ENCODE peak calls at places on chromosome 10, in four cellular contexts. X, E, R and V are unnamed samples.
A peak's percentile ranks its signal among the peaks of the same experiment; 100 is the strongest.

GRCh38 chr10:97494863-97495506 is 3.2 kb downstream of the MMS19 start:
- DNase-seq in R (no peak), E (peak; percentile 73), X (no peak), V (no peak)

GRCh38 chr10:110416776-110417732 is 80.7 kb upstream of the DUSP5 start:
- DNase-seq in E (no peak), X (no peak), R (peak; percentile 89), V (no peak)

GRCh38 chr10:62005687-62006086 is 104.2 kb downstream of the ARID5B start:
- DNase-seq in R (no peak), E (no peak), X (no peak), V (no peak)

GRCh38 chr10:97063271-97063982 is 122.3 kb downstream of the SLIT1 start:
- DNase-seq in R (no peak), E (no peak), X (no peak), V (no peak)

GRCh38 chr10:15180736-15181135 is 12.2 kb upstream of the NMT2 start:
- DNase-seq in R (no peak), E (no peak), X (no peak), V (no peak)

GRCh38 chr10:94383515-94383914 is 18.8 kb upstream of the TBC1D12 start:
- DNase-seq in X (no peak), E (no peak), R (no peak), V (no peak)

GRCh38 chr10:110868981-110869380 is 2.7 kb upstream of the PDCD4 start:
- DNase-seq in R (no peak), E (no peak), X (no peak), V (no peak)

GRCh38 chr10:96832721-96833219 is 672 bp downstream of the LCOR start:
- DNase-seq in E (peak; percentile 76), R (peak; percentile 78), X (no peak), V (peak; percentile 96)

GRCh38 chr10:112140110-112140755 is 43.3 kb downstream of the GPAM start:
- DNase-seq in E (peak; percentile 95), R (peak; percentile 81), X (peak; percentile 10), V (peak; percentile 70)

GRCh38 chr10:71931295-71931694 is 32.9 kb upstream of the CHST3 start:
- DNase-seq in R (no peak), E (no peak), X (no peak), V (no peak)

GRCh38 chr10:104614245-104614831 is 26.8 kb upstream of the SORCS3 start:
- DNase-seq in R (peak; percentile 38), X (no peak), E (peak; percentile 71), V (peak; percentile 43)

GRCh38 chr10:129744134-129744895 is 219.8 kb downstream of the EBF3 start:
- DNase-seq in R (no peak), E (no peak), X (no peak), V (no peak)

GRCh38 chr10:8767616-8768015 is 713.1 kb downstream of the GATA3 start:
- DNase-seq in X (no peak), R (no peak), E (peak; percentile 22), V (no peak)

GRCh38 chr10:15626937-15627336 is 92.8 kb downstream of the ITGA8 start:
- DNase-seq in X (no peak), E (no peak), R (no peak), V (no peak)

GRCh38 chr10:3853547-3853989 is 68.6 kb upstream of the KLF6 start:
- DNase-seq in R (no peak), X (no peak), E (no peak), V (no peak)

GRCh38 chr10:43196981-43197833 is 59.0 kb downstream of the CSGALNACT2 start:
- DNase-seq in R (no peak), E (no peak), X (no peak), V (peak; percentile 16)

GRCh38 chr10:44647877-44648542 is 263.1 kb upstream of the CXCL12 start:
- DNase-seq in X (peak; percentile 74), R (no peak), E (no peak), V (no peak)

GRCh38 chr10:75399461-75400162 is 2.0 kb downstream of the ZNF503 start:
- DNase-seq in X (no peak), R (peak; percentile 70), E (peak; percentile 82), V (peak; percentile 81)

GRCh38 chr10:31919010-31919409 is 9.6 kb downstream of the ARHGAP12 start:
- DNase-seq in E (no peak), X (no peak), R (no peak), V (no peak)

GRCh38 chr10:37789590-37789989 is 67.8 kb downstream of the ZNF248 start:
- DNase-seq in R (no peak), E (no peak), X (no peak), V (no peak)

GRCh38 chr10:117112220-117112619 is 25.9 kb downstream of the VAX1 start:
- DNase-seq in X (no peak), R (peak; percentile 21), E (peak; percentile 33), V (no peak)

GRCh38 chr10:69844698-69845097 is 43.0 kb downstream of the COL13A1 start:
- DNase-seq in X (no peak), R (no peak), E (no peak), V (no peak)

GRCh38 chr10:753530-753929 is 64.1 kb upstream of the DIP2C start:
- DNase-seq in X (no peak), R (no peak), E (no peak), V (no peak)

GRCh38 chr10:82736305-82736704 is 861.3 kb downstream of the NRG3 start:
- DNase-seq in E (no peak), R (no peak), X (no peak), V (no peak)

GRCh38 chr10:61904711-61905445 is 3.4 kb downstream of the ARID5B start:
- DNase-seq in R (peak; percentile 47), E (peak; percentile 48), X (peak; percentile 56), V (peak; percentile 59)

GRCh38 chr10:597976-598375 is 91.5 kb downstream of the DIP2C start:
- DNase-seq in X (no peak), E (no peak), R (no peak), V (no peak)

DNA sequence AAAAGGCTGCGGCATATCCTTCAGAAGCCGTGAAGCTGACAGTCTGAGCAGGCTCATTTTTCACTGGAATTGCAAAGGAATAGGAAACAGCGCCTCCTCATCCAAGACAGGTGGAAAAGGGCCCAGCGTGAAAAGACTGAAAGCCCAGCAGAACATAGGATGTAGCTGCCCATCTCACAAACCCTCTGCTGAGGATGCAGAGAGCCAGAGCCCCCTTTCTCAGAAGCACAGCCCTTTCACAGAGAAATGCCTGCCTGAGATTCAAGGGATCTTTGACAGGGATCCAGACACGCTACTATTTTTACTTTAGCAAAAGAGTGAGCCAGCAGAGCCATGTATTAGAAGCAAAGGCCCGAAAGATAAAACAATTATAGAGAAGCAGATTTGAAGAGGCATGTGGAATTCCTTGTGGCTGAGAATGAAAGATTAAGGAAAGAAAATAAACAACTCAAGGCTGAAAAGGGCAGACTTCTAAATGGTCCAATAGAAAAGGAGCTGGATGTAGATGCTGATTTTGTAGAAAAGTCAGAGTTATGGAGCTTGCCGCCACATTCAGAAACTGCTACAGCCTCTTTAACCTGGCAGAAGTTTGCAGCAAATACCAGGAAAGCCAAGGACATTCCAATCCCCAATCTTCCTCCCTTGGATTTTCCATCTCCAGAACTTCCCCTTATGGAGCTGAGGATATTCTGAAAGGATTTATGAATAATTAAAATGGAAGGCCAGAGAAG is 36.9 kb downstream of the GDI2 start:
- DNase-seq in E (peak; percentile 70), X (no peak), R (peak; percentile 24), V (no peak)
- TF ChIP-seq CTCF in E (peak; percentile 60), X (peak; percentile 19), R (peak; percentile 17), V (no peak)

DNA sequence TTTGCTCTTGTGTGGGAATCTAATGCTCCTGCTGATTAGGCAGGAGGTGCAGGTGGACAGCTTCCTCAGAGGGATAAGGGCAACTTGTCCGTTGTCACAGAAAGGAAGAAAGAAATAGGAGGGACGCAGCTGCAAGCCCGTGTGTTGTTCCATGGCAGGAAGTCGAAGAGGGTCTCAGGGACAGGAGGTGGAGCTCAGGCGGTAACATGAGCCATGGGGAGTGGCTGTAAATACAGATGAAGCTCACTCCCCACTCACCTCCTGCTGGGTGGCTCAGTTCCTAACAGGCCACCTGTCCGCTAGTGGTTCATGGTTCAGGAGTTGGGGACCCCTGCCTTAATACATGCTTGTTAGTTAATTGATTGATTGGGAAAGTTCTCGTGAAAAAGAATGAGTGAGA is 101.7 kb upstream of the SFMBT2 start:
- DNase-seq in R (no peak), E (peak; percentile 50), X (no peak), V (no peak)
- TF ChIP-seq CTCF in R (no peak), E (no peak), X (no peak), V (no peak)

GRCh38 chr10:86195521-86195920 is 171.1 kb downstream of the GRID1 start:
- DNase-seq in R (no peak), E (no peak), X (no peak), V (no peak)
- TF ChIP-seq CTCF in R (no peak), E (no peak), X (no peak), V (no peak)

GRCh38 chr10:132571565-132572544 is 34.3 kb downstream of the INPP5A start:
- DNase-seq in E (peak; percentile 70), R (peak; percentile 75), X (no peak), V (peak; percentile 84)
- TF ChIP-seq CTCF in E (no peak), R (no peak), X (no peak), V (no peak)

DNA sequence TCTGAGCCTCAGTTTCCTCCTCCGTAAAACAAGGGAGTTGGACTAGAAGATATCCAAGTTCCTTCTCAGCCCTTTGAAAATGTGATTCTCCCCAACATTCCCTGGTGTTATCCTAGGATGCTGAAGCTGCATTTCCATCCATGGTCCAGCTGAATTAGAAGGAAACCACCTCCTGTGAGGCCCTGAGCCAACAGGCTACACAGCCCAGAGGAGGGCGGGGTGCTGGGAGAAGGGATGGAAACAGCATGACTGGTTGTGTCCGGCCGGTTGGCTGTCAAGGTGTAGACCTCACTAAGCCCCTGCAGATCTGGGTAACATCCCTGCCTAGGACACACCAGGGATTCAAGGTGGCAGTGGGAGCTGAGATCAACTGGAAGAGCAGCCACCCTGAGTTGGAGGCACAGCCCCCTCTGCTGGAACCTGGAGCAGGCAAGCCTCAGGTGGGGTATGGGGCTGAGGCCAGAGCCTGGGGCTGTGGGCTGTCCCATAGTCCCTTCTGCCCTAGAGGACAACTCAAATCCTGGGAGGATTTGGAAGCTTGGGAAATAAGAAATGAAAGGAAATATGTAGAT is 72.0 kb downstream of the PAX2 start:
- DNase-seq in X (no peak), R (no peak), E (peak; percentile 75), V (no peak)
- TF ChIP-seq CTCF in X (no peak), R (no peak), E (peak; percentile 91), V (peak; percentile 4)

DNA sequence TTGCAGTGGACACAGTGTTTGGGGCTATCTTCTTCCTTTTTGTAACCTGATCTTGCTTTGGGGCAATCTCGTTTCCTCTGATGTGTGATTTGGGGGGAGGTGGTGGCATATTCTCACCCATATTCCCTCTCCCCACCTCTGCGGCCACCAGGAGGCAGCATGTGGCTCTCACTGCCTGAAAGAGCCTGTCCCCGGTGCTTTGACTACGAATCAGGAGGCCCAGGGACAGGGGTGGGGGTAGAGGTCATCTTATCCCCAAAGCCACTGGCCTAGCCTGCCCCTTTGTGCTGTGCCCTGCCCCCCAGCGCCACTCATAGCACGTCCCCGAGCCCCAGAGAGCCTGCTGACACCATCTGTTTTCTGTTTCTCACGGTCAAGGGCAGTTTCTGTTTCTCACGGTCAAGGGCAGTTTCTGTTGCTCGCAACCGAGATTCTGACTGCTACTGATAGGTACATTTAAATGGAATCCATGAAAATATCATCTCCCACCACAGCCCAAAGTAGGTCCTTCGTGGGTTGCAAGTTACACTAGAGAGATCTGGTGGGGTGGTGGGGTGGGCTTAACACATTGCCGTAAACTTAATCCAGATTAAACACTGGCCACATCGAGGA is 28.2 kb downstream of the PHYH start:
- DNase-seq in R (peak; percentile 40), E (peak; percentile 91), X (no peak), V (peak; percentile 65)
- TF ChIP-seq CTCF in R (peak; percentile 33), E (peak; percentile 93), X (peak; percentile 23), V (peak; percentile 65)